ENCODE peak calls at places on chromosomes 6 and 20, in ten cellular contexts. One of them, this sample, is unnamed.

GRCh38 chr20:20894753-20895152 is 182.3 kb upstream of the RALGAPA2 start:
- DNase-seq in thyroid gland: peak; percentile 79
- DNase-seq in effector memory CD4-positive, alpha-beta T cell: no peak
- DNase-seq in mesendoderm: peak; percentile 47
- DNase-seq in fibroblast of the aortic adventitia: no peak
- DNase-seq in psoas muscle: peak; percentile 61
- DNase-seq in lower lobe of right lung: no peak
- DNase-seq in retinal pigment epithelial cell: no peak
- DNase-seq in pancreas: no peak
- DNase-seq in BJ: no peak
- DNase-seq in this sample: no peak

GRCh38 chr6:134295953-134296553 is 21.9 kb downstream of the SGK1 start:
- DNase-seq in thyroid gland: no peak
- DNase-seq in effector memory CD4-positive, alpha-beta T cell: no peak
- DNase-seq in BJ: peak; percentile 96
- DNase-seq in psoas muscle: no peak
- DNase-seq in fibroblast of the aortic adventitia: peak; percentile 100
- DNase-seq in pancreas: no peak
- DNase-seq in retinal pigment epithelial cell: peak; percentile 60
- DNase-seq in lower lobe of right lung: no peak
- DNase-seq in mesendoderm: peak; percentile 85
- DNase-seq in this sample: peak; percentile 47

GRCh38 chr6:3504938-3505735 is 48.3 kb upstream of the SLC22A23 start:
- DNase-seq in mesendoderm: no peak
- DNase-seq in thyroid gland: no peak
- DNase-seq in effector memory CD4-positive, alpha-beta T cell: no peak
- DNase-seq in retinal pigment epithelial cell: no peak
- DNase-seq in lower lobe of right lung: no peak
- DNase-seq in psoas muscle: no peak
- DNase-seq in BJ: no peak
- DNase-seq in fibroblast of the aortic adventitia: no peak
- DNase-seq in pancreas: no peak
- DNase-seq in this sample: no peak

GRCh38 chr6:160036790-160037206 is 67.9 kb downstream of the IGF2R start:
- DNase-seq in lower lobe of right lung: no peak
- DNase-seq in pancreas: no peak
- DNase-seq in fibroblast of the aortic adventitia: peak; percentile 95
- DNase-seq in psoas muscle: no peak
- DNase-seq in BJ: peak; percentile 23
- DNase-seq in retinal pigment epithelial cell: peak; percentile 72
- DNase-seq in mesendoderm: no peak
- DNase-seq in thyroid gland: no peak
- DNase-seq in effector memory CD4-positive, alpha-beta T cell: no peak
- DNase-seq in this sample: no peak

GRCh38 chr20:23031346-23031745 is 3.8 kb upstream of the SSTR4 start:
- DNase-seq in psoas muscle: no peak
- DNase-seq in effector memory CD4-positive, alpha-beta T cell: no peak
- DNase-seq in fibroblast of the aortic adventitia: no peak
- DNase-seq in thyroid gland: no peak
- DNase-seq in lower lobe of right lung: no peak
- DNase-seq in mesendoderm: no peak
- DNase-seq in BJ: no peak
- DNase-seq in pancreas: no peak
- DNase-seq in retinal pigment epithelial cell: no peak
- DNase-seq in this sample: no peak

GRCh38 chr20:55880361-55880760 is 125.0 kb downstream of the CBLN4 start:
- DNase-seq in psoas muscle: no peak
- DNase-seq in lower lobe of right lung: no peak
- DNase-seq in effector memory CD4-positive, alpha-beta T cell: no peak
- DNase-seq in thyroid gland: no peak
- DNase-seq in pancreas: no peak
- DNase-seq in mesendoderm: no peak
- DNase-seq in BJ: no peak
- DNase-seq in retinal pigment epithelial cell: no peak
- DNase-seq in fibroblast of the aortic adventitia: no peak
- DNase-seq in this sample: no peak

GRCh38 chr6:13357551-13358075 is 29.3 kb upstream of the TBC1D7 start:
- DNase-seq in BJ: no peak
- DNase-seq in mesendoderm: no peak
- DNase-seq in psoas muscle: no peak
- DNase-seq in thyroid gland: no peak
- DNase-seq in effector memory CD4-positive, alpha-beta T cell: no peak
- DNase-seq in fibroblast of the aortic adventitia: peak; percentile 30
- DNase-seq in pancreas: no peak
- DNase-seq in retinal pigment epithelial cell: no peak
- DNase-seq in lower lobe of right lung: no peak
- DNase-seq in this sample: peak; percentile 38

GRCh38 chr6:149867876-149868640 is 3.9 kb upstream of the LRP11 start:
- DNase-seq in retinal pigment epithelial cell: no peak
- DNase-seq in mesendoderm: peak; percentile 84
- DNase-seq in lower lobe of right lung: no peak
- DNase-seq in psoas muscle: no peak
- DNase-seq in thyroid gland: no peak
- DNase-seq in effector memory CD4-positive, alpha-beta T cell: no peak
- DNase-seq in fibroblast of the aortic adventitia: no peak
- DNase-seq in pancreas: no peak
- DNase-seq in BJ: no peak
- DNase-seq in this sample: no peak

GRCh38 chr6:29627762-29628418 is 5.1 kb downstream of the GABBR1 start:
- DNase-seq in pancreas: peak; percentile 56
- DNase-seq in mesendoderm: peak; percentile 96
- DNase-seq in effector memory CD4-positive, alpha-beta T cell: peak; percentile 69
- DNase-seq in BJ: no peak
- DNase-seq in thyroid gland: peak; percentile 42
- DNase-seq in lower lobe of right lung: peak; percentile 67
- DNase-seq in psoas muscle: peak; percentile 80
- DNase-seq in fibroblast of the aortic adventitia: peak; percentile 82
- DNase-seq in retinal pigment epithelial cell: no peak
- DNase-seq in this sample: no peak

GRCh38 chr6:29628419-29629281 is 4.3 kb downstream of the GABBR1 start:
- DNase-seq in BJ: no peak
- DNase-seq in effector memory CD4-positive, alpha-beta T cell: peak; percentile 40
- DNase-seq in lower lobe of right lung: peak; percentile 74
- DNase-seq in mesendoderm: peak; percentile 97
- DNase-seq in retinal pigment epithelial cell: peak; percentile 43
- DNase-seq in psoas muscle: peak; percentile 77
- DNase-seq in thyroid gland: peak; percentile 76
- DNase-seq in fibroblast of the aortic adventitia: peak; percentile 62
- DNase-seq in pancreas: peak; percentile 70
- DNase-seq in this sample: peak; percentile 42

GRCh38 chr6:29626948-29627761 is 5.8 kb downstream of the GABBR1 start:
- DNase-seq in BJ: no peak
- DNase-seq in mesendoderm: peak; percentile 39
- DNase-seq in thyroid gland: no peak
- DNase-seq in retinal pigment epithelial cell: no peak
- DNase-seq in psoas muscle: no peak
- DNase-seq in effector memory CD4-positive, alpha-beta T cell: no peak
- DNase-seq in fibroblast of the aortic adventitia: no peak
- DNase-seq in lower lobe of right lung: no peak
- DNase-seq in pancreas: no peak
- DNase-seq in this sample: no peak

GRCh38 chr6:29631209-29631810 is 1.7 kb downstream of the GABBR1 start:
- DNase-seq in mesendoderm: peak; percentile 60
- DNase-seq in psoas muscle: no peak
- DNase-seq in effector memory CD4-positive, alpha-beta T cell: no peak
- DNase-seq in fibroblast of the aortic adventitia: no peak
- DNase-seq in BJ: no peak
- DNase-seq in thyroid gland: no peak
- DNase-seq in pancreas: no peak
- DNase-seq in lower lobe of right lung: no peak
- DNase-seq in retinal pigment epithelial cell: no peak
- DNase-seq in this sample: no peak

GRCh38 chr6:29629571-29629970 is 3.4 kb downstream of the GABBR1 start:
- DNase-seq in retinal pigment epithelial cell: no peak
- DNase-seq in mesendoderm: no peak
- DNase-seq in psoas muscle: no peak
- DNase-seq in BJ: no peak
- DNase-seq in effector memory CD4-positive, alpha-beta T cell: no peak
- DNase-seq in fibroblast of the aortic adventitia: no peak
- DNase-seq in thyroid gland: no peak
- DNase-seq in lower lobe of right lung: no peak
- DNase-seq in pancreas: no peak
- DNase-seq in this sample: no peak
- H3K4me3 ChIP-seq in retinal pigment epithelial cell: no peak overlapping the region
- H3K4me3 ChIP-seq in mesendoderm: no peak overlapping the region
- H3K4me3 ChIP-seq in psoas muscle: no peak overlapping the region
- H3K4me3 ChIP-seq in BJ: no peak overlapping the region
- H3K4me3 ChIP-seq in effector memory CD4-positive, alpha-beta T cell: no peak overlapping the region
- H3K4me3 ChIP-seq in fibroblast of the aortic adventitia: no peak overlapping the region
- H3K4me3 ChIP-seq in thyroid gland: no peak overlapping the region
- H3K4me3 ChIP-seq in lower lobe of right lung: no peak overlapping the region
- H3K4me3 ChIP-seq in pancreas: no peak overlapping the region
- H3K4me3 ChIP-seq in this sample: no peak overlapping the region

DNA sequence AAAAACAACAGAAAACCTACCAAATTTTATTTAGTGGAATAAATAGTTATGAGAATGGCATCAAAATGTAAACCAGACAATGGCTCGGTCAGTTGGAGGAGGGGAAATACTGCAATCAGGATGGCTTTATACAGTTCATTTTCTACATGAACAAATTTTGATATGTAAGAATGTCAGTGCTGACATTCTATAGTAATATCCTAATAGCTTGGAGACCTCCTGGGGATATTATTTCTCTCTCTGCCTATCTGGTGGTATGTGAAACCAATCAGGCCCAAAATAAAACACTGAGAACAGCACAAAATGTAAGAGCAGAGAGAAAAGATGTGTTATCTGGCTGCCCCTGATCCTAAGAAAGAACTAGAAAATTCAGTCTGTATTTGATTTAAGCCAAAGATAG is 327.7 kb downstream of the UBE3D start:
- DNase-seq in pancreas: no peak
- DNase-seq in mesendoderm: no peak
- DNase-seq in effector memory CD4-positive, alpha-beta T cell: no peak
- DNase-seq in lower lobe of right lung: no peak
- DNase-seq in BJ: no peak
- DNase-seq in psoas muscle: no peak
- DNase-seq in fibroblast of the aortic adventitia: no peak
- DNase-seq in thyroid gland: no peak
- DNase-seq in retinal pigment epithelial cell: no peak
- DNase-seq in this sample: no peak
- H3K4me3 ChIP-seq in pancreas: no peak overlapping the region
- H3K4me3 ChIP-seq in mesendoderm: no peak overlapping the region
- H3K4me3 ChIP-seq in effector memory CD4-positive, alpha-beta T cell: no peak overlapping the region
- H3K4me3 ChIP-seq in lower lobe of right lung: no peak overlapping the region
- H3K4me3 ChIP-seq in BJ: no peak overlapping the region
- H3K4me3 ChIP-seq in psoas muscle: no peak overlapping the region
- H3K4me3 ChIP-seq in fibroblast of the aortic adventitia: no peak overlapping the region
- H3K4me3 ChIP-seq in thyroid gland: no peak overlapping the region
- H3K4me3 ChIP-seq in retinal pigment epithelial cell: no peak overlapping the region
- H3K4me3 ChIP-seq in this sample: no peak overlapping the region

GRCh38 chr20:62873280-62873679 is 11.7 kb upstream of the TCFL5 start:
- DNase-seq in retinal pigment epithelial cell: no peak
- DNase-seq in fibroblast of the aortic adventitia: no peak
- DNase-seq in psoas muscle: peak; percentile 5
- DNase-seq in pancreas: no peak
- DNase-seq in lower lobe of right lung: no peak
- DNase-seq in thyroid gland: no peak
- DNase-seq in BJ: no peak
- DNase-seq in mesendoderm: no peak
- DNase-seq in effector memory CD4-positive, alpha-beta T cell: no peak
- DNase-seq in this sample: no peak

GRCh38 chr20:62876441-62876825 is 14.8 kb upstream of the TCFL5 start:
- DNase-seq in fibroblast of the aortic adventitia: no peak
- DNase-seq in BJ: no peak
- DNase-seq in pancreas: no peak
- DNase-seq in thyroid gland: no peak
- DNase-seq in psoas muscle: peak; percentile 57
- DNase-seq in retinal pigment epithelial cell: no peak
- DNase-seq in effector memory CD4-positive, alpha-beta T cell: no peak
- DNase-seq in lower lobe of right lung: no peak
- DNase-seq in mesendoderm: no peak
- DNase-seq in this sample: no peak

GRCh38 chr20:62876826-62877728 is 15.5 kb upstream of the TCFL5 start:
- DNase-seq in BJ: no peak
- DNase-seq in lower lobe of right lung: no peak
- DNase-seq in mesendoderm: no peak
- DNase-seq in fibroblast of the aortic adventitia: peak; percentile 63
- DNase-seq in effector memory CD4-positive, alpha-beta T cell: no peak
- DNase-seq in pancreas: no peak
- DNase-seq in retinal pigment epithelial cell: no peak
- DNase-seq in thyroid gland: peak; percentile 83
- DNase-seq in psoas muscle: peak; percentile 91
- DNase-seq in this sample: no peak

GRCh38 chr20:62874745-62875344 is 13.2 kb upstream of the TCFL5 start:
- DNase-seq in effector memory CD4-positive, alpha-beta T cell: no peak
- DNase-seq in mesendoderm: no peak
- DNase-seq in pancreas: no peak
- DNase-seq in lower lobe of right lung: no peak
- DNase-seq in psoas muscle: peak; percentile 6
- DNase-seq in thyroid gland: no peak
- DNase-seq in retinal pigment epithelial cell: no peak
- DNase-seq in fibroblast of the aortic adventitia: no peak
- DNase-seq in BJ: no peak
- DNase-seq in this sample: no peak

GRCh38 chr20:62875419-62876355 is 14.1 kb upstream of the TCFL5 start:
- DNase-seq in pancreas: peak; percentile 50
- DNase-seq in BJ: no peak
- DNase-seq in fibroblast of the aortic adventitia: peak; percentile 87
- DNase-seq in psoas muscle: peak; percentile 90
- DNase-seq in lower lobe of right lung: peak; percentile 72
- DNase-seq in effector memory CD4-positive, alpha-beta T cell: no peak
- DNase-seq in retinal pigment epithelial cell: peak; percentile 46
- DNase-seq in mesendoderm: peak; percentile 82
- DNase-seq in thyroid gland: peak; percentile 61
- DNase-seq in this sample: no peak
- H3K4me3 ChIP-seq in pancreas: no peak overlapping the region
- H3K4me3 ChIP-seq in BJ: no peak overlapping the region
- H3K4me3 ChIP-seq in fibroblast of the aortic adventitia: peak overlapping the region; percentile 48
- H3K4me3 ChIP-seq in psoas muscle: peak overlapping the region; percentile 22
- H3K4me3 ChIP-seq in lower lobe of right lung: peak overlapping the region; percentile 14
- H3K4me3 ChIP-seq in effector memory CD4-positive, alpha-beta T cell: no peak overlapping the region
- H3K4me3 ChIP-seq in retinal pigment epithelial cell: peak overlapping the region; percentile 5
- H3K4me3 ChIP-seq in mesendoderm: no peak overlapping the region
- H3K4me3 ChIP-seq in thyroid gland: no peak overlapping the region
- H3K4me3 ChIP-seq in this sample: no peak overlapping the region

GRCh38 chr6:27551607-27552006 is 78.7 kb upstream of the ZNF184 start:
- DNase-seq in retinal pigment epithelial cell: no peak
- DNase-seq in lower lobe of right lung: no peak
- DNase-seq in fibroblast of the aortic adventitia: no peak
- DNase-seq in BJ: no peak
- DNase-seq in pancreas: no peak
- DNase-seq in mesendoderm: no peak
- DNase-seq in effector memory CD4-positive, alpha-beta T cell: no peak
- DNase-seq in thyroid gland: no peak
- DNase-seq in psoas muscle: no peak
- DNase-seq in this sample: no peak

GRCh38 chr6:27556406-27556805 is 83.5 kb upstream of the ZNF184 start:
- DNase-seq in lower lobe of right lung: no peak
- DNase-seq in pancreas: no peak
- DNase-seq in fibroblast of the aortic adventitia: no peak
- DNase-seq in thyroid gland: no peak
- DNase-seq in mesendoderm: peak; percentile 36
- DNase-seq in BJ: no peak
- DNase-seq in psoas muscle: no peak
- DNase-seq in retinal pigment epithelial cell: no peak
- DNase-seq in effector memory CD4-positive, alpha-beta T cell: no peak
- DNase-seq in this sample: no peak

GRCh38 chr6:27550692-27551091 is 77.8 kb upstream of the ZNF184 start:
- DNase-seq in pancreas: no peak
- DNase-seq in mesendoderm: no peak
- DNase-seq in BJ: no peak
- DNase-seq in psoas muscle: no peak
- DNase-seq in retinal pigment epithelial cell: no peak
- DNase-seq in lower lobe of right lung: no peak
- DNase-seq in fibroblast of the aortic adventitia: no peak
- DNase-seq in effector memory CD4-positive, alpha-beta T cell: no peak
- DNase-seq in thyroid gland: no peak
- DNase-seq in this sample: no peak

GRCh38 chr6:27558028-27558724 is 85.3 kb upstream of the ZNF184 start:
- DNase-seq in mesendoderm: no peak
- DNase-seq in psoas muscle: no peak
- DNase-seq in pancreas: no peak
- DNase-seq in BJ: no peak
- DNase-seq in lower lobe of right lung: no peak
- DNase-seq in retinal pigment epithelial cell: no peak
- DNase-seq in effector memory CD4-positive, alpha-beta T cell: no peak
- DNase-seq in fibroblast of the aortic adventitia: no peak
- DNase-seq in thyroid gland: no peak
- DNase-seq in this sample: no peak

DNA sequence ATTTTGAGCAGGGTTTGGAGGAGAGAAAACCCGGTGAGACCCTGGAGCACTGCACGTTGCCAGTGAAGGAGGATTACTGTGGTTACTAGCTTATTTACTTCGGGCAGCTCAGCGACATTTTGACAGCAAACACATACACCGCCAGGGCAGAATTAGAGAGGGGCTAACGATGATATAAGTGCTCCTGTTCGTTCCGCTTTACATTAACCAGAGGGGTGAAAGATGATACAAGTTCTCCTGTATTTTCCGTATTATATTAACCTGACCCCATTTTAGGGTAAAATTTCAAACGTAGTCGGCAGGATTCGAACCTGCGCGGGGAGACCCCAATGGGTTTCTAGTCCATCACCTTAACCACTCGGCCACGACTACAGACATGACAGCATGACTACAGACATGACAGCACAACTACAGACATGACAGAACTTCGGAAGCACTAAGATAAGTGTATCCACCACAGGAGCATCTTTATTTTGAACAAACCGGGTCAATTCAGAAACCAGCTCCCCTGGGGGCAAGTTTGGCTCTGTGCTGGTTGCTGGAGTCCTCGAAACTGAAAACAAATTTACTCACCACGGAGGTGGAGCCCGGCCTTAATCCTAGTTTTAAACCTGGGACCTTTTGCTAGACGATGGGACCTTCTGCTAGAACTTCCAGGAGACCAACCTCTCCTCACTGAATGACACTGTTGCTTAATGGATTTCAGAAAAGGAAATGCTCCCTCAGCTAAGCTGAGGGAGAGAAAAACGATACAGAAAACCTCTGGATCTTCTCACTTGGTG is 80.4 kb upstream of the ZNF184 start:
- DNase-seq in lower lobe of right lung: no peak
- DNase-seq in thyroid gland: no peak
- DNase-seq in psoas muscle: no peak
- DNase-seq in retinal pigment epithelial cell: no peak
- DNase-seq in mesendoderm: peak; percentile 98
- DNase-seq in fibroblast of the aortic adventitia: peak; percentile 20
- DNase-seq in effector memory CD4-positive, alpha-beta T cell: no peak
- DNase-seq in BJ: no peak
- DNase-seq in pancreas: no peak
- DNase-seq in this sample: peak; percentile 88
- H3K4me3 ChIP-seq in lower lobe of right lung: no peak overlapping the region
- H3K4me3 ChIP-seq in thyroid gland: no peak overlapping the region
- H3K4me3 ChIP-seq in psoas muscle: no peak overlapping the region
- H3K4me3 ChIP-seq in retinal pigment epithelial cell: peak overlapping the region; percentile 3
- H3K4me3 ChIP-seq in mesendoderm: peak overlapping the region; percentile 69
- H3K4me3 ChIP-seq in fibroblast of the aortic adventitia: no peak overlapping the region
- H3K4me3 ChIP-seq in effector memory CD4-positive, alpha-beta T cell: no peak overlapping the region
- H3K4me3 ChIP-seq in BJ: no peak overlapping the region
- H3K4me3 ChIP-seq in pancreas: no peak overlapping the region
- H3K4me3 ChIP-seq in this sample: peak overlapping the region; percentile 25

This sample was measured in GM12865.